ENCODE peak calls at places on chromosomes 7 and 10, in four cellular contexts. X is K562, Q is GM12878, T is A549. D is an unnamed sample.

GRCh38 chr7:117666019-117666418 is 186.2 kb downstream of the CFTR start:
- DNase-seq in X (no peak), Q (no peak), T (peak), D (peak)

GRCh38 chr7:39709768-39710291 is 86.5 kb downstream of the RALA start:
- DNase-seq in X (no peak), Q (peak), T (no peak), D (peak)

GRCh38 chr7:157616426-157616825 is 279.6 kb downstream of the DNAJB6 start:
- DNase-seq in X (no peak), Q (no peak), T (no peak), D (no peak)

GRCh38 chr7:155009570-155010157 is 6.7 kb upstream of the PAXIP1 start:
- DNase-seq in X (peak), Q (no peak), T (peak), D (no peak)

GRCh38 chr7:50379082-50379481 is 71.1 kb downstream of the FIGNL1 start:
- DNase-seq in X (no peak), Q (no peak), T (no peak), D (no peak)

GRCh38 chr7:50956522-50957155 is 173.9 kb upstream of the GRB10 start:
- DNase-seq in X (no peak), Q (no peak), T (no peak), D (no peak)

GRCh38 chr10:111879964-111880363 is 303.6 kb downstream of the GPAM start:
- DNase-seq in X (no peak), Q (no peak), T (no peak), D (no peak)

GRCh38 chr7:132234751-132235150 is 341.5 kb downstream of the PLXNA4 start:
- DNase-seq in X (no peak), Q (no peak), T (no peak), D (no peak)

GRCh38 chr7:44196450-44196872 is 4.3 kb upstream of the YKT6 start:
- DNase-seq in X (peak), Q (no peak), T (peak), D (peak)

GRCh38 chr10:17808971-17809841 is at the start of gene MRC1:
- DNase-seq in X (no peak), Q (no peak), T (no peak), D (no peak)

GRCh38 chr7:99372275-99373085 is 2.0 kb upstream of the ARPC1B start:
- DNase-seq in X (peak), Q (no peak), T (no peak), D (peak)

GRCh38 chr7:159024280-159024951 is 120.3 kb downstream of the VIPR2 start:
- DNase-seq in X (no peak), Q (no peak), T (no peak), D (no peak)

GRCh38 chr10:76336213-76336963 is 905.0 kb downstream of the LRMDA start:
- DNase-seq in X (no peak), Q (no peak), T (peak), D (no peak)

GRCh38 chr7:50332241-50333176 is 28.0 kb downstream of the IKZF1 start:
- DNase-seq in X (no peak), Q (no peak), T (no peak), D (no peak)

GRCh38 chr10:48455392-48456151 is 149.1 kb downstream of the MAPK8 start:
- DNase-seq in X (no peak), Q (no peak), T (no peak), D (no peak)

GRCh38 chr7:43764039-43764789 is 5.7 kb downstream of the BLVRA start:
- DNase-seq in X (peak), Q (no peak), T (peak), D (no peak)

GRCh38 chr7:39921505-39922250 is 28.4 kb upstream of the CDK13 start:
- DNase-seq in X (no peak), Q (no peak), T (no peak), D (no peak)

GRCh38 chr7:129805086-129805719 is 147.6 kb downstream of the UBE2H start:
- DNase-seq in X (peak), Q (no peak), T (no peak), D (no peak)

GRCh38 chr10:72612203-72612826 is 13.6 kb downstream of the MICU1 start:
- DNase-seq in X (no peak), Q (no peak), T (no peak), D (no peak)

GRCh38 chr10:20971901-20972300 is 74.8 kb upstream of the NEBL start:
- DNase-seq in X (no peak), Q (no peak), T (no peak), D (no peak)

GRCh38 chr7:138658889-138659288 is 42.3 kb downstream of the SVOPL start:
- DNase-seq in X (no peak), Q (no peak), T (no peak), D (no peak)

GRCh38 chr7:65448824-65449504 is 75.3 kb downstream of the ZNF92 start:
- DNase-seq in X (no peak), Q (no peak), T (peak), D (peak)

GRCh38 chr10:123146892-123147634 is 873 bp upstream of the HMX2 start:
- DNase-seq in X (no peak), Q (no peak), T (no peak), D (no peak)

GRCh38 chr7:116806046-116806944 is 56.1 kb upstream of the CAPZA2 start:
- DNase-seq in X (no peak), Q (no peak), T (no peak), D (no peak)

GRCh38 chr7:110522751-110523200 is 568.2 kb upstream of the LRRN3 start:
- DNase-seq in X (no peak), Q (no peak), T (peak), D (no peak)

GRCh38 chr10:46520381-46520780 is 36.1 kb downstream of the GPRIN2 start:
- DNase-seq in X (no peak), Q (no peak), T (no peak), D (no peak)

GRCh38 chr7:10557375-10557774 is 416.3 kb upstream of the PHF14 start:
- DNase-seq in X (no peak), Q (no peak), T (no peak), D (no peak)

GRCh38 chr7:10560497-10560896 is 413.2 kb upstream of the PHF14 start:
- DNase-seq in X (no peak), Q (no peak), T (no peak), D (no peak)
- TF ChIP-seq ELK1 in X (no peak), Q (no peak), T (no peak), D (no peak)

GRCh38 chr10:121926669-121927360 is 1.0 kb downstream of the ATE1 start:
- DNase-seq in X (peak), Q (no peak), T (peak), D (no peak)

GRCh38 chr10:121927841-121928527 is at the start of gene ATE1:
- DNase-seq in X (peak), Q (no peak), T (peak), D (peak)

GRCh38 chr10:121928528-121928884 is 675 bp upstream of the ATE1 start:
- DNase-seq in X (no peak), Q (no peak), T (peak), D (peak)

GRCh38 chr10:121926157-121926556 is 1.7 kb downstream of the ATE1 start:
- DNase-seq in X (no peak), Q (no peak), T (no peak), D (no peak)

GRCh38 chr10:121927361-121927840 is 430 bp downstream of the ATE1 start:
- DNase-seq in X (no peak), Q (no peak), T (no peak), D (peak)
- TF ChIP-seq ELK1 in X (no peak), Q (no peak), T (no peak), D (no peak)

GRCh38 chr7:26156454-26157365 is 4.7 kb downstream of the NFE2L3 start:
- DNase-seq in X (no peak), Q (peak), T (peak), D (peak)
- TF ChIP-seq ELK1 in X (no peak), Q (no peak), T (no peak), D (no peak)

GRCh38 chr7:1555813-1556540 is at the start of gene TMEM184A:
- DNase-seq in X (peak), Q (no peak), T (peak), D (no peak)
- TF ChIP-seq ELK1 in X (no peak), Q (no peak), T (no peak), D (no peak)

GRCh38 chr10:133391761-133392518 is 2.0 kb upstream of the MTG1 start:
- DNase-seq in X (no peak), Q (no peak), T (no peak), D (no peak)

GRCh38 chr10:133394801-133395221 is 854 bp downstream of the MTG1 start:
- DNase-seq in X (peak), Q (no peak), T (no peak), D (no peak)

GRCh38 chr10:133393401-133394063 is 425 bp upstream of the MTG1 start:
- DNase-seq in X (no peak), Q (no peak), T (no peak), D (no peak)

GRCh38 chr10:133396035-133396624 is 2.2 kb downstream of the MTG1 start:
- DNase-seq in X (no peak), Q (no peak), T (no peak), D (no peak)

DNA sequence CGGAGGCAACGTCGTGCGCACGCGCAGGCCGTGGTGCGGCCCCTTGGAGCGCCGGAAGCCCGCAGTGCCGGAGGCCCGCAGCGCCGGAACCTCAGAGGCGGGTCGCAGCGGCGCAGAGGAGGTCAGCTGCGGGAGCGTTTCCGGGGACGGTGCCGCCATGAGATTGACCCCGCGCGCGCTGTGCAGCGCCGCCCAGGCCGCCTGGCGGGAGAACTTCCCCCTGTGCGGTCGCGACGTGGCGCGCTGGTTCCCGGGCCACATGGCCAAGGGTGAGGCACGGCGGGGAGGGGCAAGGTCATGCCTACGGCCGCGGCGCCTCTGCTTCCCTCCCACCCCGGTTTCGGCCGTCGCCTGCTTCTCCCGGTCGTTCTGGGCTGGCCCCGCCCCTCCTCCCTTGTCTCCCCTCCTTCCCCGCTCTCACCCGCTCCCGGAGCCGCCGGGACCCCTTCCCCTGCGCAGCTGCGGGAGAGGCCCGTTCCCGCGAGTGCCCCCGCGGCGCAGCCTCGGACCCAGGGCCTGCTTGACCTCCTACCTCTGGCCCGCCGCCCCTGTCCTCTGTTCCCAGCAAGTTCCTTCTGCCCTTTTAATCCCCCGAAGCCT is at the start of gene MTG1:
- DNase-seq in X (peak), Q (peak), T (peak), D (peak)
- TF ChIP-seq ELK1 in X (no peak), Q (peak), T (no peak), D (no peak)

D was measured in IMR-90.